ENCODE peak calls at places on chromosomes 13 and 19, in eight cellular contexts. P is HFF-Myc; D is activated CD8-positive, alpha-beta T cell treated with anti-CD3 and anti-CD28 coated beads for 36 hours; S is activated T-cell treated with anti-CD3 and anti-CD28 coated beads, Interleukin-2, amount 50 U/mL, for 4 hours; K is T47D; Z is sciatic nerve; R is T-helper 17 cell; T is stimulated activated CD4-positive, alpha-beta T cell treated with anti-CD3 and anti-CD28 coated beads, Interleukin-2, amount 100 ng/mL, for 24 hours. X is an unnamed sample.

GRCh38 chr13:101202590-101202989 is 213.7 kb downstream of the NALCN start:
- DNase-seq in P (no peak), D (no peak), S (no peak), K (peak), Z (no peak), R (no peak), T (no peak), X (no peak)

GRCh38 chr13:91126806-91127205 is 220.7 kb upstream of the MIR17HG start:
- DNase-seq in P (no peak), D (peak), S (no peak), K (no peak), Z (no peak), R (no peak), T (no peak), X (no peak)

GRCh38 chr19:10238172-10238783 is 7.1 kb upstream of the S1PR2 start:
- DNase-seq in P (no peak), D (peak), S (no peak), K (no peak), Z (no peak), R (no peak), T (no peak), X (no peak)

GRCh38 chr13:75752848-75753247 is 116.7 kb downstream of the LMO7 start:
- DNase-seq in P (no peak), D (no peak), S (no peak), K (no peak), Z (no peak), R (no peak), T (no peak), X (no peak)

GRCh38 chr13:106506286-106506685 is 29.2 kb downstream of the EFNB2 start:
- DNase-seq in P (no peak), D (no peak), S (no peak), K (no peak), Z (no peak), R (no peak), T (no peak), X (no peak)

GRCh38 chr19:15452111-15453047 is 2.6 kb upstream of the WIZ start:
- DNase-seq in P (no peak), D (peak), S (no peak), K (peak), Z (peak), R (no peak), T (peak), X (peak)

GRCh38 chr13:27839809-27840467 is 47.7 kb downstream of the GSX1 start:
- DNase-seq in P (no peak), D (no peak), S (no peak), K (no peak), Z (no peak), R (no peak), T (no peak), X (no peak)

GRCh38 chr13:40666905-40667621 is 622 bp upstream of the FOXO1 start:
- DNase-seq in P (no peak), D (peak), S (peak), K (no peak), Z (peak), R (no peak), T (peak), X (no peak)

GRCh38 chr19:10756791-10757190 is 38.9 kb downstream of the DNM2 start:
- DNase-seq in P (no peak), D (no peak), S (no peak), K (no peak), Z (no peak), R (no peak), T (no peak), X (no peak)

GRCh38 chr19:58059003-58059671 is at the start of gene ZNF135:
- DNase-seq in P (no peak), D (peak), S (peak), K (peak), Z (peak), R (peak), T (peak), X (peak)

GRCh38 chr13:45361596-45362206 is 20.7 kb upstream of the TPT1 start:
- DNase-seq in P (no peak), D (no peak), S (no peak), K (no peak), Z (peak), R (no peak), T (no peak), X (no peak)

X was measured in naive thymus-derived CD8-positive, alpha-beta T cell.